ENCODE peak calls at places on chromosome 7, in nine cellular contexts. W, E, I, G, J, K, D, F and P are unnamed samples.

GRCh38 chr7:130210181-130210935 is 2.7 kb downstream of the SSMEM1 start:
- DNase-seq in W (no peak), E (no peak), K (no peak), G (no peak), F (no peak), J (peak; percentile 59), I (no peak), D (peak; percentile 11), P (peak; percentile 28)

GRCh38 chr7:131370523-131370968 is 42.9 kb downstream of the MKLN1 start:
- DNase-seq in F (peak; percentile 26), G (no peak), I (no peak), D (peak; percentile 41), J (no peak), E (no peak), W (peak; percentile 24), K (peak; percentile 40), P (no peak)

GRCh38 chr7:45087301-45088145 is 1.2 kb downstream of the NACAD start:
- DNase-seq in G (no peak), I (no peak), F (no peak), K (no peak), E (no peak), J (peak; percentile 91), D (no peak), W (no peak), P (no peak)

GRCh38 chr7:136869991-136870798 is 1.7 kb downstream of the CHRM2 start:
- DNase-seq in K (peak; percentile 54), J (peak; percentile 77), W (peak; percentile 2), F (no peak), D (peak; percentile 27), I (peak; percentile 35), E (peak; percentile 42), G (no peak), P (peak; percentile 26)

GRCh38 chr7:42456756-42457276 is 219.8 kb upstream of the GLI3 start:
- DNase-seq in F (no peak), G (no peak), K (peak; percentile 11), J (peak; percentile 45), D (no peak), E (no peak), I (no peak), W (no peak), P (peak; percentile 19)

GRCh38 chr7:47557317-47557985 is 24.5 kb downstream of the TNS3 start:
- DNase-seq in I (no peak), W (no peak), K (peak; percentile 94), J (peak; percentile 91), F (peak; percentile 47), E (peak; percentile 67), G (no peak), D (peak; percentile 53), P (no peak)

GRCh38 chr7:148763622-148764021 is 64.9 kb downstream of the CUL1 start:
- DNase-seq in I (no peak), K (peak; percentile 76), E (no peak), D (peak; percentile 56), W (no peak), F (no peak), G (no peak), J (no peak), P (no peak)

GRCh38 chr7:152158801-152159587 is 133.5 kb downstream of the GALNT11 start:
- DNase-seq in W (peak; percentile 69), D (no peak), K (no peak), F (no peak), E (no peak), I (no peak), G (no peak), J (no peak), P (no peak)

GRCh38 chr7:69732203-69732602 is 133.9 kb downstream of the AUTS2 start:
- DNase-seq in E (no peak), K (no peak), F (no peak), J (no peak), W (no peak), G (no peak), I (no peak), D (no peak), P (no peak)

GRCh38 chr7:32214913-32215312 is 144.7 kb upstream of the PDE1C start:
- DNase-seq in E (no peak), J (no peak), I (no peak), W (no peak), G (no peak), K (no peak), D (no peak), F (no peak), P (no peak)

GRCh38 chr7:93115796-93116195 is 2.0 kb downstream of the SAMD9 start:
- DNase-seq in W (no peak), D (peak; percentile 63), J (peak; percentile 81), F (peak; percentile 45), K (no peak), I (no peak), E (no peak), G (no peak), P (no peak)

GRCh38 chr7:112204776-112205347 is 1.3 kb downstream of the DOCK4 start:
- DNase-seq in W (no peak), E (no peak), D (peak; percentile 31), I (no peak), J (no peak), K (peak; percentile 38), F (no peak), G (peak; percentile 15), P (no peak)

GRCh38 chr7:116500071-116500853 is 724 bp downstream of the CAV2 start:
- DNase-seq in K (peak; percentile 65), E (peak; percentile 67), G (peak; percentile 73), D (peak; percentile 56), F (no peak), W (peak; percentile 8), J (peak; percentile 89), I (peak; percentile 61), P (peak; percentile 71)

GRCh38 chr7:82605247-82605864 is 161.8 kb upstream of the CACNA2D1 start:
- DNase-seq in W (no peak), I (no peak), K (peak; percentile 46), D (peak; percentile 58), J (peak; percentile 47), F (peak; percentile 40), G (no peak), E (peak; percentile 39), P (peak; percentile 74)

DNA sequence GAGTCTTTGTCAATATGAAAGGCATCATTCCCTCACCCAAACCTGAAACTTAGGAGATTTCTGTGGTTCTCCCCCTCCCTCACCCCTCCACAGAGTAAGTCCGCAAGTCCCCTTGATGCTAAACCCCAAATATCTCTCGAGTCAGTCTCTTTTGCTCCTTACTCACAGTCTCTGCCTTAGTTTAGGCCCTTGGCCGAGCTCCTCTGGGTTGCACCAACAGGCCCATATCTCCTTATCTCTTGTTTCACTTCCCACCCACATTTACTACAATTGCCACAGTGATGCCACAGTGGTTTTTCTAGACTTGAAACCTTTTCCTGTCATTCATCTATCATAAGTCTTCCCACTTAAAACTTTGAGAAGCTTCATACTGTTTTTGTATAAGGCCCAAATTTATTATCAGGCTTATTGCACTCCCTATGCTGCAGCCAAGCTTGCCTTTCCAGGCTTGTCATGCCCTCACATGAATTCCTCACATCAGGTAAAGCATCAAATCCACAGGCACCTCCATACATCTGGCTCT is 23.3 kb upstream of the NME8 start:
- DNase-seq in D (no peak), W (no peak), F (no peak), K (no peak), E (no peak), I (no peak), J (no peak), G (no peak), P (no peak)
- H3K4me3 ChIP-seq in D (no peak overlapping the region), W (no peak overlapping the region), F (no peak overlapping the region), K (no peak overlapping the region), E (no peak overlapping the region), I (no peak overlapping the region), J (no peak overlapping the region), G (no peak overlapping the region), P (no peak overlapping the region)

GRCh38 chr7:4799508-4800268 is 24.3 kb downstream of the AP5Z1 start:
- DNase-seq in K (no peak), J (peak; percentile 91), E (peak; percentile 93), W (no peak), G (no peak), D (no peak), I (peak; percentile 48), F (no peak), P (no peak)
- H3K4me3 ChIP-seq in K (no peak overlapping the region), J (no peak overlapping the region), E (no peak overlapping the region), W (no peak overlapping the region), G (no peak overlapping the region), D (no peak overlapping the region), I (no peak overlapping the region), F (no peak overlapping the region), P (no peak overlapping the region)

GRCh38 chr7:99994819-99995218 is 19.0 kb upstream of the AZGP1 start:
- DNase-seq in F (no peak), D (no peak), E (no peak), I (no peak), G (no peak), W (no peak), J (no peak), K (no peak), P (no peak)

GRCh38 chr7:100000239-100000638 is 15.2 kb upstream of the ZKSCAN1 start:
- DNase-seq in G (no peak), D (no peak), K (no peak), F (no peak), E (no peak), W (no peak), I (no peak), J (no peak), P (no peak)

GRCh38 chr7:99992330-99993037 is 16.7 kb upstream of the AZGP1 start:
- DNase-seq in W (no peak), G (no peak), J (no peak), D (no peak), I (no peak), F (no peak), K (no peak), E (peak; percentile 56), P (no peak)

GRCh38 chr7:99996755-99997544 is 18.4 kb upstream of the ZKSCAN1 start:
- DNase-seq in K (no peak), J (no peak), G (no peak), D (no peak), F (no peak), W (no peak), E (no peak), I (no peak), P (no peak)

GRCh38 chr7:99997545-99998137 is 17.8 kb upstream of the ZKSCAN1 start:
- DNase-seq in F (no peak), E (peak; percentile 82), G (peak; percentile 35), W (peak; percentile 74), J (peak; percentile 60), D (peak; percentile 46), K (no peak), I (peak; percentile 68), P (peak; percentile 44)
- H3K4me3 ChIP-seq in F (peak overlapping the region; percentile 52), E (peak overlapping the region; percentile 54), G (peak overlapping the region; percentile 21), W (peak overlapping the region; percentile 52), J (peak overlapping the region; percentile 70), D (no peak overlapping the region), K (no peak overlapping the region), I (peak overlapping the region; percentile 51), P (peak overlapping the region; percentile 50)

DNA sequence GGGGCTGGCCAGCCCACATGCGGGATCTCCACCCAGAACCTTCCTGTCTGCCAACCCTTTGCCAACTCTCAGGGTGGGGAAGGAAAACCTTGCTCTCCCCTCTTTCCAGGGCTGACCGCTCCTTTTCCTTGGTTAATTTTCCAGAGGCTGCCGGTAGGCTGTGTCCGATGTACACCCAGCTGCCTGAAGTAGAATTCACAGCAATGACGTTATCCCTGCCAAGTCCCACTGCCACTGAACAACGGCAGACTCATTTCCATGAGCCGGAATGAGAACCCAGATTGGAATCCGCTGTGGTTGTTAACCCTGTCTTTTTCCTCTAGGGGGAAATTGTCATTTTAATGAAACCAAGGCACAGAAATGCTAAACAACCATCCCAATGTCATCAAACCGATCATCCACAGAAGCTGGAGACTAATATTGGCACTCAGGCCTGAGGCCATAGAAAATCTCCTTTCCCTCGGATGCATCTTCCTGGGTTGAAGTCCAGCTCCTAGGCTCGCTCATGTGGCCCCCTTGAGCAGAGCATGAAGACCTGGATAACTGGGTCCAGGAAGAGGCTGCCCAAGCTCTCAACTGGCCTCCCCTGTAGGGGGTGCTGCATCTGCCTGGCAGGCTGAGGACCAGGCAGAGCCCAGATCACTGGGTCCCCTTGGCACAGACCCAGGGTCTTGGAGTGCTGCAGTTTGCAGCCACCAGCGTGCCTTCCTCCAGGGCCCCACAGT is 30.4 kb downstream of the KLRG2 start:
- DNase-seq in I (no peak), D (peak; percentile 29), G (no peak), K (no peak), F (peak; percentile 56), J (peak; percentile 94), E (no peak), W (no peak), P (no peak)
- H3K4me3 ChIP-seq in I (no peak overlapping the region), D (no peak overlapping the region), G (no peak overlapping the region), K (no peak overlapping the region), F (no peak overlapping the region), J (no peak overlapping the region), E (no peak overlapping the region), W (no peak overlapping the region), P (no peak overlapping the region)